ENCODE peak calls at places on chromosome 7, in five cellular contexts. Y is A549, P is adrenal gland, B is H1, J is heart right ventricle. D is an unnamed sample.

GRCh38 chr7:4470246-4470645 is 211.8 kb upstream of the FOXK1 start:
- DNase-seq in Y (no peak), P (no peak), B (no peak), J (no peak), D (no peak)

GRCh38 chr7:1242129-1242572 is 9.5 kb downstream of the UNCX start:
- DNase-seq in Y (no peak), P (no peak), B (no peak), J (no peak), D (no peak)

GRCh38 chr7:117119192-117119924 is 166.1 kb downstream of the ST7 start:
- DNase-seq in Y (no peak), P (peak; percentile 92), B (peak; percentile 19), J (peak; percentile 82), D (peak; percentile 84)

GRCh38 chr7:921581-922333 is 32.7 kb downstream of the ADAP1 start:
- DNase-seq in Y (no peak), P (peak; percentile 15), B (no peak), J (no peak), D (no peak)

GRCh38 chr7:32221756-32222155 is 151.5 kb upstream of the PDE1C start:
- DNase-seq in Y (no peak), P (no peak), B (no peak), J (no peak), D (no peak)

GRCh38 chr7:92680458-92680857 is 90.3 kb upstream of the FAM133B start:
- DNase-seq in Y (no peak), P (no peak), B (no peak), J (no peak), D (no peak)

GRCh38 chr7:112500619-112501018 is 19.8 kb downstream of the LSMEM1 start:
- DNase-seq in Y (no peak), P (no peak), B (no peak), J (no peak), D (no peak)

GRCh38 chr7:101567231-101567630 is 61.9 kb downstream of the MYL10 start:
- DNase-seq in Y (no peak), P (peak; percentile 10), B (no peak), J (no peak), D (no peak)

GRCh38 chr7:51732951-51733350 is 416.3 kb upstream of the COBL start:
- DNase-seq in Y (no peak), P (no peak), B (no peak), J (no peak), D (no peak)

DNA sequence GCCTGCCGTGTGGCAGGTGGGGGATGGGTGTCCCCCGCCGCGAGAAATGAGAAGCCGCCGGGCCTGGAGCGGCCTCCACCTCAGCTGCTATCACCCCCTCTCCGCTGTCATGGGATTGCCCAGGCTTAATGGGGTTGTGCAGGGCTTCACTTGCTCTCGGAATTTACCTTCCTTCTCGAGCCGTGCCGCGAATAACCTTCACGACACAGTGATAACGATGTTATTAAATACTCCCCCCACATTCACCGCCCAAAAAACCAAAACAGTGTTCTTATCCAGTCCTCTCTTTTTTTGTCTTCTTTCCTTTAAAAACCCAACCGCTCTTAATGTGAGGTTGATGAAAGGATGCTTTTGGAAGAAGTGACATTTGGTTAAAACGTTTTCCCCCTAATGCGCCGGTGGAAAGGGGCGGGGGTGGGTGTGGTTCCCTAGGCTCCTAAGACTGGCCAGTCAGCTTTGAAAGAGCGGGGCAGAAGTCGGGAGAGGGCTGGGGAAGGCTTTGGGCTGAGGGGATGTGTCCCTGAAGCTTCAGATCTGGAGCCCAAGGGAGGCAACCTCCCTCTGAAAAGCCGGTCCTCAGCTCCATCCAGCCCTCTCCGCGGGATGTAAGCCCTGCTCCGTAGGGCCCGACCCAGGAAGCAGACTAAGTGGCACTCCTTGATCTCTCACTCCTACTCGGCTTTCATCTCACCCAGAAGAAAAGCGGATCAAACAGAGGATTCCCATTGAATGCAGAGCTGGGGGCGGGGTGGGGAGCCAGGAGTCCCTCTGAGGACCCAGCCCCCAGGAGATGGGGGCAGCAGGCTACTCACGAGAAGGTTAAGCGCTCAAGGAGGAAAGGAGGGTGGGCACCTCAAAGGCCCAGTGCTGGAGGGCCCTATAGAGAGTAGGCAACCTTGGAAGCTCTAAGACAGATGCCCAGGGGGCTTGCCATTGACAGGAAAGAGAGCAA is 2.5 kb upstream of the EVX1 start:
- DNase-seq in Y (no peak), P (no peak), B (no peak), J (no peak), D (no peak)
- TF ChIP-seq CTCF in Y (no peak), P (no peak), B (no peak), J (no peak), D (no peak)

GRCh38 chr7:57404343-57404966 is 45.5 kb upstream of the ZNF716 start:
- DNase-seq in Y (no peak), P (peak; percentile 37), B (no peak), J (peak; percentile 67), D (no peak)
- H3K4me3 ChIP-seq in Y (no peak overlapping the region), P (no peak overlapping the region), B (no peak overlapping the region), J (no peak overlapping the region), D (no peak overlapping the region)

GRCh38 chr7:140607441-140607989 is 33.1 kb downstream of the DENND2A start:
- DNase-seq in Y (no peak), P (peak; percentile 50), B (no peak), J (peak; percentile 79), D (peak; percentile 94)

GRCh38 chr7:140604760-140605159 is 35.9 kb downstream of the DENND2A start:
- DNase-seq in Y (no peak), P (no peak), B (no peak), J (no peak), D (no peak)

GRCh38 chr7:140604076-140604475 is 36.5 kb downstream of the DENND2A start:
- DNase-seq in Y (no peak), P (no peak), B (no peak), J (no peak), D (no peak)

GRCh38 chr7:140601566-140602174 is 38.9 kb downstream of the DENND2A start:
- DNase-seq in Y (no peak), P (no peak), B (no peak), J (no peak), D (no peak)

GRCh38 chr7:140605337-140605736 is 35.3 kb downstream of the DENND2A start:
- DNase-seq in Y (no peak), P (no peak), B (no peak), J (no peak), D (peak; percentile 61)
- TF ChIP-seq CTCF in Y (no peak), P (no peak), B (no peak), J (no peak), D (no peak)

GRCh38 chr7:150449206-150449956 is 1.0 kb upstream of the GIMAP8 start:
- DNase-seq in Y (no peak), P (no peak), B (no peak), J (no peak), D (no peak)

GRCh38 chr7:150451833-150452431 is 1.5 kb downstream of the GIMAP8 start:
- DNase-seq in Y (no peak), P (no peak), B (no peak), J (peak; percentile 60), D (no peak)

GRCh38 chr7:150450491-150450992 is at the start of gene GIMAP8:
- DNase-seq in Y (no peak), P (peak; percentile 57), B (no peak), J (peak; percentile 80), D (no peak)

GRCh38 chr7:150453186-150453585 is 2.8 kb downstream of the GIMAP8 start:
- DNase-seq in Y (no peak), P (no peak), B (no peak), J (no peak), D (no peak)

GRCh38 chr7:150451097-150451793 is 815 bp downstream of the GIMAP8 start:
- DNase-seq in Y (no peak), P (peak; percentile 44), B (no peak), J (peak; percentile 57), D (no peak)
- H3K4me3 ChIP-seq in Y (no peak overlapping the region), P (no peak overlapping the region), B (no peak overlapping the region), J (peak overlapping the region; percentile 50), D (no peak overlapping the region)

DNA sequence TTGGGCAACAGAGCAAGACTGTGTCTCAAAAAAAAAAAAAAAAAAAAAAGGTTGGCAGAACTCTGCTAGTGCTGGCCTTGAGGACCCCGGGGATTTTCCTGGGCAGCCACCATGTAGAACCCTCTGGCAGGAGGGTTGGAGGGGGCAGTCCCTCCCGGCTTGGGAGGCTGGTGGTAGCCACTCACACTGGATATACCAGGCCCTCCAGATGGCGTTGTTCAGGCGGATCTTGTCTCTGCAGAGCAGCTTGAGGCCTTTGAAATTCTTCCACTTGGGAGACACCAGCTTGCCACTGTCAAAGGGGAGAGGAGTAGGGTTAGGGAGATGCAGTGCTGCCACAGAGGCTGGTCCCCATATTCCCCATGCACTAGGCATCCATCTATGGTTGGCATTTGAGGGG is 8.4 kb downstream of the MLXIPL start:
- DNase-seq in Y (no peak), P (no peak), B (no peak), J (no peak), D (no peak)
- TF ChIP-seq CTCF in Y (peak; percentile 16), P (no peak), B (peak; percentile 12), J (no peak), D (no peak)

DNA sequence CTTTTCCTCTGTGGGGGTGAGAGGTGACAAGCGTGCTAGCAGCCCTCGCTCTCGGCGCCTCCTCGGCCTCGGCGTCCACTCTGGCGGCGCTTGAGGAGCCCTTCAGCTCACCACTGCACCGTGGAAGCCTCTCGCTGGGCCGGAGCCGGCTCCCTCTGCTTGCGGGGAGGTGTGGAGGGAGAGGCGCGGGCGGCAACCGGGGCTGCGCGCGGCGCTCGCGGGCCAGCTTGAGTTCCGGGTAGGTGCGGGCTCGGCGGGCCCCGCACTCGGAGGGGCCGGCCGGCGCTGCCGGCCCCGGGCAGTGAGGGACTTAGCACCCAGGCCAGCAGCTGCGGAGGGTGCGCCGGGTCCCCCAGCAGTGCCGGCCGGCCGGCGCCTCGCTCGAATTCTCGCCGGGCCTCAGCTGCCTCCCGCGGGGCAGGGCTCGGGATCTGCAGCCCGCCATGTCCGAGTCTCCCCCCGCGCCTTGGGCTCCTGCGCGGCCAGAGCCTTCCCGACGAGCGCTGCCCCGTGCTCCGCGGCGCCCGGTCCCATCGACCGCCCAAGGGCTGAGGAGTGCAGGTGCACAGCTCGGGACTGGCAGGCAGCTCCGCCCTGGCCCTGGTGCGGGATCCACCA is 352.8 kb upstream of the PODXL start:
- DNase-seq in Y (no peak), P (no peak), B (no peak), J (no peak), D (no peak)
- H3K4me3 ChIP-seq in Y (no peak overlapping the region), P (no peak overlapping the region), B (peak overlapping the region; percentile 32), J (no peak overlapping the region), D (no peak overlapping the region)

GRCh38 chr7:135414850-135415439 is 95.0 kb downstream of the CNOT4 start:
- DNase-seq in Y (peak; percentile 16), P (peak; percentile 44), B (peak; percentile 54), J (peak; percentile 10), D (peak; percentile 80)
- TF ChIP-seq CTCF in Y (peak; percentile 68), P (peak; percentile 50), B (no peak), J (peak; percentile 35), D (peak; percentile 64)

GRCh38 chr7:100432621-100433275 is 3.1 kb downstream of the MEPCE start:
- DNase-seq in Y (no peak), P (no peak), B (no peak), J (no peak), D (no peak)
- H3K4me3 ChIP-seq in Y (no peak overlapping the region), P (no peak overlapping the region), B (no peak overlapping the region), J (no peak overlapping the region), D (no peak overlapping the region)

D was measured in cardiac fibroblast.